ENCODE peak calls at places on chromosome 22, in six cellular contexts. L is T-helper 2 cell; N is heart left ventricle; R is mesendoderm; G is cardiac fibroblast; U is stimulated activated CD4-positive, alpha-beta T cell treated with anti-CD3 and anti-CD28 coated beads, Interleukin-12 subunit alpha, Interleukin-12 subunit beta, amount 100 ng/mL, for 24 hours. F is an unnamed sample.

GRCh38 chr22:48948575-48949170 is 879.0 kb downstream of the BRD1 start:
- DNase-seq in L (no peak), N (no peak), R (no peak), G (no peak), U (no peak), F (peak; percentile 4)

GRCh38 chr22:48781868-48782267 is 1045.8 kb downstream of the BRD1 start:
- DNase-seq in L (no peak), N (no peak), R (no peak), G (no peak), U (no peak), F (no peak)

GRCh38 chr22:25402501-25403283 is 161.8 kb upstream of the GRK3 start:
- DNase-seq in L (no peak), N (no peak), R (peak; percentile 63), G (peak; percentile 65), U (no peak), F (no peak)

GRCh38 chr22:38452373-38453064 is 2.5 kb downstream of the KCNJ4 start:
- DNase-seq in L (no peak), N (peak; percentile 78), R (no peak), G (peak; percentile 66), U (no peak), F (no peak)

GRCh38 chr22:31081963-31082605 is 966 bp downstream of the SMTN start:
- DNase-seq in L (no peak), N (no peak), R (no peak), G (peak; percentile 42), U (no peak), F (peak; percentile 86)

GRCh38 chr22:45600791-45601730 is 70.6 kb upstream of the ATXN10 start:
- DNase-seq in L (no peak), N (no peak), R (no peak), G (peak; percentile 33), U (no peak), F (no peak)

GRCh38 chr22:42805998-42806481 is 51.0 kb downstream of the ARFGAP3 start:
- DNase-seq in L (no peak), N (no peak), R (no peak), G (peak; percentile 13), U (no peak), F (peak; percentile 18)

GRCh38 chr22:20509344-20510047 is 2.1 kb downstream of the MED15 start:
- DNase-seq in L (peak; percentile 72), N (no peak), R (peak; percentile 80), G (peak; percentile 94), U (peak; percentile 31), F (peak; percentile 86)